ENCODE peak calls at places on chromosome 12, in nine cellular contexts. O is K562, H is MM.1S, I is NT2/D1, P is PC-3, S is endodermal cell, U is H1, X is mesendoderm, R is adipocyte. N is an unnamed sample.

GRCh38 chr12:26001530-26001929 is 43.0 kb downstream of the RASSF8 start:
- DNase-seq in H (no peak), R (no peak), U (no peak), P (peak; percentile 32), S (no peak), O (no peak), X (peak; percentile 66), I (no peak), N (no peak)

GRCh38 chr12:44875417-44875953 is 630 bp downstream of the NELL2 start:
- DNase-seq in H (no peak), R (peak; percentile 1), O (no peak), P (no peak), I (peak; percentile 15), U (peak; percentile 75), X (peak; percentile 60), S (peak; percentile 85), N (no peak)

GRCh38 chr12:50699149-50699548 is 64.8 kb upstream of the ATF1 start:
- DNase-seq in H (no peak), U (no peak), I (no peak), S (no peak), P (no peak), O (no peak), R (no peak), X (no peak), N (no peak)

GRCh38 chr12:117034249-117034648 is 65.0 kb downstream of the TESC start:
- DNase-seq in P (no peak), I (no peak), H (no peak), R (no peak), X (no peak), U (no peak), S (peak; percentile 42), O (no peak), N (no peak)

GRCh38 chr12:46253544-46254162 is 15.2 kb downstream of the SLC38A1 start:
- DNase-seq in R (no peak), P (no peak), X (no peak), S (no peak), U (no peak), O (no peak), H (no peak), I (no peak), N (no peak)

GRCh38 chr12:101792046-101792931 is 38.5 kb downstream of the GNPTAB start:
- DNase-seq in X (peak; percentile 70), S (no peak), I (no peak), O (no peak), H (no peak), U (no peak), P (peak; percentile 20), R (no peak), N (no peak)

GRCh38 chr12:39205969-39206368 is 237.0 kb downstream of the KIF21A start:
- DNase-seq in U (no peak), H (peak; percentile 77), R (no peak), I (no peak), O (no peak), P (no peak), S (no peak), X (no peak), N (no peak)

GRCh38 chr12:121828306-121828705 is 24.5 kb downstream of the SETD1B start:
- DNase-seq in I (no peak), S (no peak), O (no peak), X (no peak), P (no peak), R (no peak), H (no peak), U (no peak), N (no peak)

GRCh38 chr12:68568878-68569569 is 41.7 kb upstream of the RAP1B start:
- DNase-seq in U (no peak), O (no peak), R (no peak), P (peak; percentile 48), I (no peak), H (no peak), X (no peak), S (no peak), N (peak; percentile 48)

GRCh38 chr12:67070307-67070600 is 198.9 kb upstream of the CAND1 start:
- DNase-seq in O (no peak), I (no peak), U (peak; percentile 47), R (no peak), X (peak; percentile 29), S (no peak), P (no peak), H (no peak), N (no peak)

GRCh38 chr12:44314007-44314500 is 478.2 kb downstream of the TMEM117 start:
- DNase-seq in U (no peak), O (no peak), X (no peak), R (no peak), S (no peak), P (peak; percentile 40), H (no peak), I (no peak), N (no peak)

GRCh38 chr12:68001486-68002466 is 12.5 kb downstream of the IFNG-AS1 start:
- DNase-seq in X (peak; percentile 38), U (no peak), P (peak; percentile 60), R (peak; percentile 72), S (no peak), I (no peak), H (no peak), O (peak; percentile 29), N (no peak)

GRCh38 chr12:60144395-60144794 is 548.6 kb downstream of the SLC16A7 start:
- DNase-seq in S (no peak), U (no peak), X (no peak), H (no peak), I (no peak), O (peak; percentile 88), R (no peak), P (no peak), N (no peak)

GRCh38 chr12:15752780-15753179 is 36.4 kb downstream of the EPS8 start:
- DNase-seq in I (no peak), R (peak; percentile 25), U (no peak), H (no peak), S (no peak), X (no peak), P (no peak), O (no peak), N (no peak)

GRCh38 chr12:6367065-6367968 is 8.0 kb downstream of the SCNN1A start:
- DNase-seq in U (no peak), H (peak; percentile 57), R (no peak), X (no peak), I (no peak), O (peak; percentile 71), P (peak; percentile 36), S (no peak), N (peak; percentile 41)

GRCh38 chr12:46558696-46559095 is 186.1 kb upstream of the SLC38A2 start:
- DNase-seq in R (peak; percentile 43), I (no peak), U (no peak), O (no peak), S (no peak), P (no peak), X (no peak), H (no peak), N (no peak)

GRCh38 chr12:121781751-121782615 is 11.5 kb downstream of the RHOF start:
- DNase-seq in P (peak; percentile 30), I (no peak), U (no peak), O (peak; percentile 74), S (peak; percentile 49), R (peak; percentile 62), H (no peak), X (no peak), N (no peak)

GRCh38 chr12:132952371-132953162 is 3.5 kb downstream of the ZNF605 start:
- DNase-seq in H (no peak), P (no peak), O (no peak), R (no peak), U (no peak), S (peak; percentile 21), X (no peak), I (no peak), N (no peak)

GRCh38 chr12:132950844-132951535 is 5.1 kb downstream of the ZNF605 start:
- DNase-seq in S (peak; percentile 17), U (no peak), I (no peak), R (no peak), H (no peak), P (no peak), X (no peak), O (no peak), N (no peak)

GRCh38 chr12:132953163-132953425 is 3.0 kb downstream of the ZNF605 start:
- DNase-seq in P (no peak), S (peak; percentile 35), O (no peak), X (no peak), H (no peak), R (no peak), I (no peak), U (no peak), N (no peak)

GRCh38 chr12:132949936-132950837 is 5.9 kb downstream of the ZNF605 start:
- DNase-seq in P (no peak), H (no peak), X (no peak), S (peak; percentile 12), R (no peak), O (no peak), U (no peak), I (no peak), N (no peak)

DNA sequence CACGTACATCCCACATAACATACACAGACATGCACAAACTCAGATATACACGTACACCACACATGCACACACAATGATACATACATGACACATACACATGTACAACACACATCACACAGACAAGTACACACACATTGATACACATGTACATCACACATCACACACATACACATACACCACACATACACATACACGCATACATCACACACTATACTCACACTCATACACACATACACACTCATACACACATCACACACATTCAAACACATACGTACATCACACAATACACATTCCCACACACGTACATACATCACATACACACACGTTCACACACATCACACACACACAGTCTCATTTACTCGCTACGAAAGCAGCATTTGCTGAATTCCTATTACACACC is 4.5 kb downstream of the ZNF605 start:
- DNase-seq in S (no peak), I (no peak), P (no peak), R (no peak), X (no peak), U (no peak), H (no peak), O (no peak), N (no peak)
- H3K27me3 ChIP-seq in S (no peaks in the 10 kb centered on the region), I (no peaks in the 10 kb centered on the region), P (no peaks in the 10 kb centered on the region), R (no peaks in the 10 kb centered on the region), X (no peaks in the 10 kb centered on the region), U (no peaks in the 10 kb centered on the region), H (no peaks in the 10 kb centered on the region), O (no peaks in the 10 kb centered on the region), N (no peaks in the 10 kb centered on the region)

GRCh38 chr12:95634622-95635621 is 83.6 kb upstream of the USP44 start:
- DNase-seq in R (no peak), O (no peak), H (no peak), U (no peak), S (no peak), X (no peak), I (no peak), P (peak; percentile 58), N (peak; percentile 84)
- H3K9ac ChIP-seq in R (no peak overlapping the region), O (no peak overlapping the region), H (no peak overlapping the region), U (no peak overlapping the region), S (no peak overlapping the region), X (no peak overlapping the region), I (no peak overlapping the region), P (peak overlapping the region; percentile 55), N (peak overlapping the region; percentile 15)

GRCh38 chr12:57896437-57897201 is 44.7 kb upstream of the ATP23 start:
- DNase-seq in S (peak; percentile 92), X (peak; percentile 70), U (peak; percentile 80), R (peak; percentile 81), H (peak; percentile 31), I (peak; percentile 43), P (no peak), O (no peak), N (peak; percentile 83)
- H3K27me3 ChIP-seq in S (peaks cover 6% of the 10 kb centered on the region), X (no peaks in the 10 kb centered on the region), U (peaks cover 7% of the 10 kb centered on the region), R (no peaks in the 10 kb centered on the region), H (no peaks in the 10 kb centered on the region), I (peaks cover 18% of the 10 kb centered on the region), P (no peaks in the 10 kb centered on the region), O (no peaks in the 10 kb centered on the region), N (no peaks in the 10 kb centered on the region)

GRCh38 chr12:128734391-128734790 is 89.4 kb downstream of the SLC15A4 start:
- DNase-seq in I (no peak), U (no peak), O (no peak), S (no peak), H (no peak), X (no peak), P (no peak), R (no peak), N (no peak)

GRCh38 chr12:128737292-128737966 is 86.3 kb downstream of the SLC15A4 start:
- DNase-seq in H (no peak), P (no peak), X (no peak), U (no peak), R (no peak), O (no peak), S (no peak), I (no peak), N (no peak)
- H3K9ac ChIP-seq in H (no peak overlapping the region), P (no peak overlapping the region), X (no peak overlapping the region), U (no peak overlapping the region), R (no peak overlapping the region), O (no peak overlapping the region), S (no peak overlapping the region), I (no peak overlapping the region), N (no peak overlapping the region)